ENCODE peak calls at places on chromosomes 1 and 21, in four cellular contexts. Y, J, X and H are unnamed samples.
A peak's percentile ranks its signal among the peaks of the same experiment; 100 is the strongest.

GRCh38 chr1:150165622-150166612 is 16.2 kb downstream of the PLEKHO1 start:
- DNase-seq in X (peak; percentile 65), J (peak; percentile 65), Y (peak; percentile 55), H (peak; percentile 23)

GRCh38 chr1:32303997-32304622 is 12.2 kb downstream of the HDAC1 start:
- DNase-seq in J (peak; percentile 63), Y (no peak), X (no peak), H (no peak)

GRCh38 chr1:172726740-172727139 is 67.8 kb downstream of the FASLG start:
- DNase-seq in X (no peak), Y (no peak), J (no peak), H (no peak)

GRCh38 chr1:101121975-101122374 is 96.4 kb upstream of the DPH5 start:
- DNase-seq in X (no peak), J (no peak), Y (no peak), H (no peak)

GRCh38 chr1:31834501-31834900 is 18.7 kb upstream of the SPOCD1 start:
- DNase-seq in Y (no peak), J (no peak), X (no peak), H (no peak)

GRCh38 chr21:38476385-38476784 is 21.9 kb downstream of the ERG start:
- DNase-seq in J (no peak), Y (no peak), X (peak; percentile 19), H (no peak)

GRCh38 chr1:192067360-192067759 is 90.9 kb upstream of the RGS18 start:
- DNase-seq in Y (no peak), J (no peak), X (no peak), H (no peak)

GRCh38 chr1:56072310-56072709 is 507.1 kb downstream of the PLPP3 start:
- DNase-seq in X (no peak), Y (no peak), J (no peak), H (no peak)

GRCh38 chr1:213914351-213914750 is 73.4 kb upstream of the PROX1 start:
- DNase-seq in X (no peak), Y (no peak), J (no peak), H (no peak)

GRCh38 chr1:31587720-31588423 is 11.6 kb downstream of the TINAGL1 start:
- DNase-seq in Y (peak; percentile 76), X (peak; percentile 40), J (peak; percentile 65), H (no peak)

GRCh38 chr1:68449901-68450300 is at the start of gene RPE65:
- DNase-seq in X (peak; percentile 46), Y (peak; percentile 22), J (no peak), H (no peak)

GRCh38 chr1:1666526-1666925 is 7.7 kb upstream of the CDK11B start:
- DNase-seq in Y (no peak), J (no peak), X (no peak), H (no peak)

GRCh38 chr21:39537571-39537970 is 75.2 kb upstream of the B3GALT5 start:
- DNase-seq in Y (no peak), J (no peak), X (no peak), H (no peak)

GRCh38 chr1:163295949-163296348 is 25.8 kb upstream of the NUF2 start:
- DNase-seq in X (peak; percentile 17), Y (no peak), J (peak; percentile 4), H (no peak)

GRCh38 chr1:11576109-11576875 is 77.9 kb downstream of the FBXO2 start:
- DNase-seq in Y (no peak), X (no peak), J (no peak), H (no peak)

GRCh38 chr1:205920159-205920558 is 23.1 kb downstream of the SLC26A9 start:
- DNase-seq in J (peak; percentile 34), Y (no peak), X (peak; percentile 42), H (no peak)

GRCh38 chr21:14054682-14055081 is 156.1 kb downstream of the LIPI start:
- DNase-seq in Y (no peak), J (no peak), X (no peak), H (no peak)

GRCh38 chr21:43908167-43908566 is 43.1 kb downstream of the AGPAT3 start:
- DNase-seq in J (peak; percentile 8), Y (no peak), X (no peak), H (no peak)

GRCh38 chr1:96416111-96416595 is 305.4 kb upstream of the PTBP2 start:
- DNase-seq in X (peak; percentile 100), J (peak; percentile 97), Y (peak; percentile 55), H (peak; percentile 97)

GRCh38 chr1:191699343-191699742 is 458.9 kb upstream of the RGS18 start:
- DNase-seq in X (no peak), J (no peak), Y (no peak), H (no peak)

GRCh38 chr21:26686278-26686677 is 113.2 kb upstream of the CYYR1 start:
- DNase-seq in J (peak; percentile 37), X (peak; percentile 9), Y (no peak), H (peak; percentile 48)

GRCh38 chr1:31761883-31762282 is 2.3 kb downstream of the ADGRB2 start:
- DNase-seq in X (peak; percentile 85), J (peak; percentile 43), Y (no peak), H (no peak)

GRCh38 chr1:47647327-47647845 is 209.5 kb downstream of the FOXD2 start:
- DNase-seq in Y (no peak), J (no peak), X (no peak), H (no peak)

GRCh38 chr21:41560701-41561158 is 52.8 kb upstream of the TMPRSS2 start:
- DNase-seq in J (no peak), Y (peak; percentile 45), X (no peak), H (no peak)

GRCh38 chr1:150272379-150272840 is at the start of gene C1orf54:
- DNase-seq in X (peak; percentile 65), J (peak; percentile 61), Y (peak; percentile 67), H (no peak)

GRCh38 chr21:15743593-15743992 is 13.8 kb downstream of the USP25 start:
- DNase-seq in Y (no peak), J (no peak), X (no peak), H (peak; percentile 14)

DNA sequence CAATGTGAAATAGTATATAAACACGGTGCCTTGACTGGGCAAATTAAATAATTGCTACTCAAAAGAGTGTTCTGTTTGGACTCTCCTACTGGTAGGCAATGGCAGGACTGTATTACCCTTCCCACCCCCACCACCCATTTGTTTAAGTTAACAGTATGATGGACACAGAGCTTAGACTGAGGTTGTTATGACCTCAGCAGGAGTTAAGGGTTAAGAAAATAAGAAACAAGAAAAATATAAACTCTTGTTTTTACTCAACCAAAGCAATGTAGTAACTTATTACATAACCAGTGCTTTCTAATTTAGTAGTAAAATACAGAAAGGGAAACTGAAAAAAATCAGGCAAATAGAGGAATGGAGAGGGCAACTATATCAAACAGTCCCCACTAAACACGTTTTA is 19.9 kb upstream of the SERPINC1 start:
- DNase-seq in J (no peak), Y (no peak), X (no peak), H (no peak)
- H2AFZ ChIP-seq in J (no peak overlapping the region), Y (no peak overlapping the region), X (no peak overlapping the region), H (no peak overlapping the region)

DNA sequence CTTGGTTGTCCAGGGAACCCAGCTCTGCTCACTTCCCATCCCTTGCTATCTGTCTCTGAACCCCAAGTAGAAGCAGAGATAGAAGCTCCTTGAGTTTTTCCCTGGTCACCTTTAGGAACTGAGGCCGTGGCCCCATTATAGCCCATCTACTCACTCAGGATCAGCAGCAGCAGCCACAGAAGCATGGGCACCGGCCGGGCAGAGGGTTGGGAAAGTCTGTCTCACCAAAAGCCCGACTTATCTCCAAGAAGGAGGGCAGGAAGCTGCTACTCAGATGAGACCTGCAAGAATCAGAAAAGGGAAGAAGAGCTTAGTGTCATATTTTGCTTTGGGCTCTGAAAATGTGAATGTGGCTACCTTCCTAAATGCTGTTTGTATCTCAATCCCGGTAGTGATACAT is 264 bp downstream of the FCRL3 start:
- DNase-seq in X (no peak), Y (no peak), J (no peak), H (no peak)
- H2AFZ ChIP-seq in X (no peak overlapping the region), Y (no peak overlapping the region), J (no peak overlapping the region), H (no peak overlapping the region)

GRCh38 chr1:59136541-59137335 is 160.2 kb upstream of the FGGY start:
- DNase-seq in Y (no peak), X (no peak), J (peak; percentile 82), H (peak; percentile 53)

GRCh38 chr1:59139396-59139795 is 157.5 kb upstream of the FGGY start:
- DNase-seq in Y (peak; percentile 73), J (no peak), X (no peak), H (peak; percentile 38)

GRCh38 chr1:59135761-59136255 is 161.1 kb upstream of the FGGY start:
- DNase-seq in X (no peak), Y (no peak), J (no peak), H (no peak)

GRCh38 chr1:59138402-59138801 is 158.5 kb upstream of the FGGY start:
- DNase-seq in X (no peak), Y (no peak), J (no peak), H (no peak)

DNA sequence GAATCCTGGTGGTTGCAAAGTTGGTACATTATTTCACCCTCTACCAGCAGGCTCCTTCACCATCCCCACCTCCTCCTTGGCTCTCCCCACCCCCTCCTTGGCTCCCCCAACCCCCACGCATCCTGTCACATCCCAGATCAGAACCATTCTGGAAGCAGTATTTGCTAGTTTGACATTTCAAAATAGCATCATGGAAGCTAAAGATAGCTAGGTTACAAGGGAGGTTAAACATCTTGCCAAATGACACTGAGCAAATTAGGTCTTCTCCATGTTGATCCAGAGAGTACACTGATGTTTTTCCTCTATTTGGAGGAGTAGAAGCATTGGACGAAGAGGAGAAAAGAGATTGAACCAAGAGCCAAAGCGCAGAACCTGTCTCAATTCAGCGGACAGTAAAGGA is 158.9 kb upstream of the FGGY start:
- DNase-seq in Y (no peak), J (no peak), X (no peak), H (no peak)
- H2AFZ ChIP-seq in Y (no peak overlapping the region), J (no peak overlapping the region), X (no peak overlapping the region), H (no peak overlapping the region)

DNA sequence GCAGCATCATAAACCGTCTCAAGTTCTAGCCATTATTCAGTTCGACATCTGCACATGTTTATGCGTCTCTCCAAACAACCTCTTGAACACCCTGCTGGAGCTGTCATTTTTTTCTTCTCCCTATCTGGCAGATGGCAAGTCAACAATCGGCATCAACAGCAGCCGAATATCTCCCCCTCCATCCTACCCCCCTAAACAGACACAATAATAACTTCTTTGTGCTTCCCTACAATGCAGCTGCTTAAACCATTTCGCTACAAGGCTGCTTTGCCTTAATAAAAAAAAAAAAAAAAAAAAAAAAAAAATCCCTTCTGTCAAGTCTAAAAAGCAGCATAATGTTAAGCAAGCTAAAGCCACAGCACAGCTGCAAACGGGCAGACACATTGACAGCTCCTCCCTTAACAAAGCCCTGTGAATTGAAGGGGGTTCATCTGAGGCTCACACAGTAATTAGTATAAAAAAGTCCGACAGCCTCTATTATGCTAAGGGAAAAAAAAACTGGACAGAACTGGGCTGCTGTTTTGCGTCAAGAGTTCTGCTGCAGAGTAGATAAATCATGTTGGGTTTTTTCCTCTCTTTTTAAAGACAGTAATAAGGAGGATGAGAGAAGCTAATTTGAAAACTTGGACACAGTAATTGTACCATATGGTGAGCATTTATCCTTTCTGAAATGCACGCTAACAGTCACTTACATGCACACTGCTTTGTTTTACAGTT is 136.4 kb downstream of the AKT3 start:
- DNase-seq in Y (no peak), X (peak; percentile 70), J (peak; percentile 47), H (no peak)
- H2AFZ ChIP-seq in Y (no peak overlapping the region), X (no peak overlapping the region), J (peak overlapping the region; percentile 23), H (no peak overlapping the region)

GRCh38 chr1:116138277-116138792 is 27.1 kb downstream of the MAB21L3 start:
- DNase-seq in Y (no peak), X (no peak), J (no peak), H (no peak)
- H2AFZ ChIP-seq in Y (peak overlapping the region; percentile 65), X (no peak overlapping the region), J (peak overlapping the region; percentile 81), H (peak overlapping the region; percentile 94)